ENCODE peak calls at places on chromosomes 11 and 22, in five cellular contexts. B is neural progenitor cell, E is Peyer's patch, K is heart left ventricle, J is testis. T is an unnamed sample. For H3K4me1, the result is how much of the 10 kb centered on the place peaks cover.

GRCh38 chr11:78149646-78150045 is 10.2 kb upstream of the ALG8 start:
- DNase-seq in J (no peak), K (no peak), E (no peak), B (no peak), T (peak)

GRCh38 chr22:31876156-31877035 is 67.9 kb upstream of the YWHAH start:
- DNase-seq in J (no peak), E (no peak), B (no peak), K (no peak), T (no peak)

GRCh38 chr11:114215871-114216803 is 80.1 kb upstream of the NNMT start:
- DNase-seq in J (peak), E (no peak), B (no peak), K (peak), T (peak)

GRCh38 chr11:57359896-57360690 is 20.9 kb downstream of the PRG3 start:
- DNase-seq in E (no peak), J (no peak), K (no peak), B (no peak), T (no peak)

GRCh38 chr22:23823331-23823791 is 15.4 kb downstream of the DERL3 start:
- DNase-seq in J (peak), E (peak), K (peak), B (no peak), T (no peak)

GRCh38 chr22:25154686-25154999 is 45.0 kb upstream of the CRYBB3 start:
- DNase-seq in J (no peak), K (no peak), B (no peak), E (no peak), T (no peak)

GRCh38 chr11:8732276-8732675 is 49.7 kb downstream of the RPL27A start:
- DNase-seq in J (no peak), K (no peak), E (no peak), B (no peak), T (no peak)

GRCh38 chr11:47858169-47858543 is 10.0 kb upstream of the NUP160 start:
- DNase-seq in B (no peak), E (no peak), J (peak), K (no peak), T (peak)

GRCh38 chr11:63868399-63869064 is 29.6 kb downstream of the MARK2 start:
- DNase-seq in K (no peak), B (no peak), J (no peak), E (peak), T (no peak)

GRCh38 chr22:46031965-46032851 is 55.2 kb upstream of the WNT7B start:
- DNase-seq in E (peak), K (no peak), J (no peak), B (no peak), T (no peak)

GRCh38 chr11:60988658-60989057 is 17.2 kb downstream of the CD6 start:
- DNase-seq in E (no peak), B (no peak), J (no peak), K (no peak), T (no peak)

GRCh38 chr11:57251037-57251436 is 14.0 kb upstream of the APLNR start:
- DNase-seq in E (no peak), B (no peak), K (no peak), J (peak), T (no peak)

DNA sequence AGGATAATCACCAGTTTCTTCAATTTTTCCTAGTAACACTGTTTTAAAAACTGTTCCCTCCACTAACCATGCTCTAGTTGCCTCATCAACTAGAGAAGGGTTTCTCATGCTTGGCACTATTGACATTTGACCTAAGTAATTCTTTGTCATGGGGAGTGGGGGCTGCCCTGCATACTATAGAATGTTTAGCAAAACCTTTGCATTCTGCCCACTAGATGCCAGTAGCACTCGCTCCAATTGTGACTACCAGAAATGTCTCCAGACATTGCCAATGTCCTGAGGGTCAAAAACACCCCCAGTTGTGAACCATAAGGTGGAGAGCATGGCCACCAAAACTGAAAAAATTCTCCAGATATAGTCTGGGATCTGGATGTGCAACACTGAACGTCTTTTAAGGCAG is 27.6 kb upstream of the BMAL1 start:
- DNase-seq in K (no peak), E (no peak), J (no peak), B (peak), T (no peak)
- TF ChIP-seq CTCF in K (peak), E (no peak), J (no peak), B (peak), T (no peak)

GRCh38 chr11:66725646-66726045 is 3.4 kb downstream of the SPTBN2 start:
- DNase-seq in J (no peak), E (no peak), K (no peak), B (peak), T (no peak)
- H3K4me1 ChIP-seq in J (under half), E (under half), K (under half), B (under half), T (under half)

GRCh38 chr22:22032906-22033802 is 50.6 kb upstream of the TOP3B start:
- DNase-seq in J (no peak), B (no peak), E (no peak), K (no peak), T (no peak)

GRCh38 chr22:22031183-22031560 is 48.6 kb upstream of the TOP3B start:
- DNase-seq in B (no peak), J (no peak), E (no peak), K (no peak), T (no peak)

GRCh38 chr22:22031571-22031970 is 49.0 kb upstream of the TOP3B start:
- DNase-seq in K (no peak), B (no peak), J (no peak), E (no peak), T (no peak)

GRCh38 chr22:22032099-22032905 is 49.7 kb upstream of the TOP3B start:
- DNase-seq in E (no peak), B (no peak), J (no peak), K (no peak), T (no peak)

GRCh38 chr22:22030493-22031182 is 48.1 kb upstream of the TOP3B start:
- DNase-seq in J (peak), E (no peak), K (no peak), B (no peak), T (peak)
- TF ChIP-seq CTCF in J (no peak), E (no peak), K (peak), B (peak), T (peak)

GRCh38 chr11:72328366-72329224 is 84.6 kb upstream of the PHOX2A start:
- DNase-seq in E (no peak), J (no peak), K (no peak), B (no peak), T (no peak)
- H3K4me1 ChIP-seq in E (under half), J (under half), K (under half), B (under half), T (under half)

GRCh38 chr11:6315811-6316425 is 4.4 kb downstream of the CAVIN3 start:
- DNase-seq in K (peak), J (peak), B (peak), E (no peak), T (peak)

GRCh38 chr11:6307879-6308278 is 12.4 kb downstream of the CAVIN3 start:
- DNase-seq in E (no peak), B (peak), J (no peak), K (no peak), T (no peak)

GRCh38 chr11:6312106-6312505 is 8.2 kb downstream of the CAVIN3 start:
- DNase-seq in J (no peak), B (no peak), K (no peak), E (no peak), T (no peak)
- TF ChIP-seq CTCF in J (no peak), B (no peak), K (no peak), E (no peak), T (no peak)

DNA sequence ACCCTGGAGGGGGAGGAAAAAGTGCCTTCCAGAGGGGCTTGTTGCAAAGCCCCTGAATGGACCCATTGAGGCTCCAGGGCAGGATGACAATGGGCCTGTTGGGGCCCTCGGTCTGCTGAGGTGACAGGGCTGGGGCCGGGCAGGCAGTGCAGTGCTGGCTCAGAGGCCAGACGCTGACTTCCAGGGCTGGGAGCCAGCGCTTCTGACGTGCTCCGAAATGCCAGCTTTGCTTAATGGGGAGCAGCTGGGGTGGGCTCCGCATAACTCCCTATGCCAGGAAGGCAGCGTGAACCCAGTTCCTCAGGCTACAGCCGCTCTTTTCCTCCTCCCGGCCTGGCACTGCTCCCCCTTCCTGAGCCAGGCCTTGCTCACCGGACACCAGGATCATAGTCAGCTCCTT is 17.7 kb downstream of the NAV2 start:
- DNase-seq in K (peak), E (no peak), J (no peak), B (no peak), T (peak)
- H3K4me1 ChIP-seq in K (under half), E (under half), J (under half), B (under half), T (under half)